ENCODE peak calls at places on chromosomes 2 and 18, in seven cellular contexts. Z, E, W, G, H, O and B are unnamed samples.

GRCh38 chr2:54604771-54605350 is 118.6 kb upstream of the EML6 start:
- DNase-seq in E (no peak), G (no peak), H (no peak), W (no peak), O (no peak), Z (peak), B (no peak)

GRCh38 chr2:77398970-77399369 is 123.2 kb downstream of the LRRTM4 start:
- DNase-seq in Z (no peak), O (peak), H (no peak), G (no peak), E (no peak), W (no peak), B (no peak)

GRCh38 chr18:78526923-78527775 is 452.5 kb upstream of the SALL3 start:
- DNase-seq in G (no peak), E (no peak), Z (peak), O (peak), W (no peak), H (no peak), B (no peak)

GRCh38 chr2:220555961-220556360 is 928.5 kb downstream of the SLC4A3 start:
- DNase-seq in O (no peak), H (no peak), Z (no peak), W (peak), G (peak), E (no peak), B (no peak)

GRCh38 chr2:58428553-58429284 is 187.6 kb upstream of the FANCL start:
- DNase-seq in H (no peak), O (peak), E (peak), W (no peak), G (peak), Z (peak), B (no peak)

GRCh38 chr2:20667531-20668401 is 822 bp downstream of the GDF7 start:
- DNase-seq in H (no peak), O (peak), Z (peak), W (no peak), E (no peak), G (no peak), B (no peak)

GRCh38 chr2:191643425-191643824 is 34.5 kb upstream of the NABP1 start:
- DNase-seq in W (no peak), G (no peak), H (no peak), Z (no peak), O (no peak), E (peak), B (no peak)

GRCh38 chr18:49279041-49279440 is 181.4 kb downstream of the DYM start:
- DNase-seq in O (no peak), E (no peak), Z (no peak), W (no peak), G (no peak), H (no peak), B (no peak)

GRCh38 chr2:233832869-233833812 is 21.2 kb downstream of the HJURP start:
- DNase-seq in H (peak), E (peak), W (peak), O (peak), Z (peak), G (peak), B (no peak)

GRCh38 chr18:79800353-79801180 is 2.8 kb downstream of the KCNG2 start:
- DNase-seq in G (no peak), W (no peak), H (no peak), O (no peak), Z (no peak), E (no peak), B (no peak)

GRCh38 chr2:75592028-75592427 is 31.3 kb upstream of the EVA1A start:
- DNase-seq in W (peak), H (peak), O (no peak), Z (no peak), G (peak), E (peak), B (no peak)

GRCh38 chr2:191687867-191688266 is 9.9 kb downstream of the NABP1 start:
- DNase-seq in E (no peak), W (no peak), O (no peak), H (no peak), Z (no peak), G (no peak), B (no peak)

GRCh38 chr2:225136552-225136951 is 94.3 kb upstream of the DOCK10 start:
- DNase-seq in E (no peak), W (no peak), O (no peak), G (no peak), H (no peak), Z (no peak), B (no peak)

GRCh38 chr2:18910843-18911242 is 321.5 kb upstream of the NT5C1B start:
- DNase-seq in E (no peak), H (peak), G (peak), W (peak), Z (no peak), O (peak), B (no peak)

GRCh38 chr18:7541835-7542234 is 25.3 kb upstream of the PTPRM start:
- DNase-seq in W (no peak), G (no peak), E (no peak), H (no peak), Z (no peak), O (no peak), B (no peak)

GRCh38 chr2:154960802-154961583 is 262.5 kb downstream of the KCNJ3 start:
- DNase-seq in Z (no peak), H (no peak), W (no peak), G (no peak), O (no peak), E (no peak), B (peak)

GRCh38 chr2:202033317-202034248 is at the start of gene FZD7:
- DNase-seq in E (peak), H (peak), W (peak), O (peak), Z (peak), G (peak), B (peak)

GRCh38 chr2:72006188-72006736 is 141.4 kb downstream of the CYP26B1 start:
- DNase-seq in W (no peak), G (no peak), O (no peak), H (no peak), Z (no peak), E (peak), B (no peak)

GRCh38 chr2:120995656-120996190 is 260.1 kb downstream of the GLI2 start:
- DNase-seq in O (no peak), E (no peak), G (no peak), W (no peak), Z (no peak), H (no peak), B (no peak)

GRCh38 chr2:128986026-128986720 is 667.5 kb upstream of the HS6ST1 start:
- DNase-seq in H (no peak), Z (no peak), W (no peak), E (no peak), G (no peak), O (no peak), B (no peak)

GRCh38 chr2:207616185-207616584 is 9.0 kb downstream of the METTL21A start:
- DNase-seq in H (no peak), O (no peak), W (peak), Z (no peak), G (peak), E (peak), B (no peak)

GRCh38 chr18:13549879-13550231 is 176.5 kb downstream of the FAM210A start:
- DNase-seq in H (no peak), Z (no peak), W (no peak), O (no peak), E (no peak), G (no peak), B (no peak)

GRCh38 chr2:8414946-8415869 is 266.6 kb upstream of the ID2 start:
- DNase-seq in H (no peak), Z (no peak), G (no peak), O (no peak), E (no peak), W (no peak), B (no peak)

GRCh38 chr2:202494300-202494699 is 118.2 kb downstream of the BMPR2 start:
- DNase-seq in Z (peak), G (peak), O (peak), W (peak), H (no peak), E (peak), B (no peak)

DNA sequence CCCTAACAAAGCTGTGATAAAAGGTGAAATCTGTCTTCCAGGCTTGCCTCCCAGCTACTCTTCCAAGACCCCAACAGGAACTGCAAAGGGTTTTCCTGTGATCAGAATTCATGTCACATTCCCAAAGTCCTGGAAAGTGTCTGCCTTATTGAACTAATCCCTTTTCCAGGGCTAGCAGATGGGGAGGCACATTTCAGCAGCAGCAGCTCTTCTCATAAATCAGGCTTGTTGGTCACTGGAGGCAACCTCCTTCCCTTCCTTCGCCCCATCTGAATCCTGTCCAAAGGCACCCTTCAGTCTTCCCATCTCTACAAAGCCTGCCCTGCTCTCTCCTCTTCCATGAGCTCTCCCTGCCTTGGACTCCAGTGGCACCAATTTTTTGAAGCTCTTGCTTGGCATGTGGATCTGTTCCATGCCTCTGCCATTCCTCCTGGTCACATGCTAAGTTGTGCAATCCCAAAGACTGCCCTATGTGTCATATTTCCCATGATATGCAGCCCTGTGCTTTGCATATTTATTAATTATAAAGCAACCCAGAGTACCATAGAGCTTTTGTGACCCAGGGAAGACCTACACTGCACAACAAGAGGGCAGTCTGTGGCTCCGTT is 70.3 kb downstream of the ANTXR1 start:
- DNase-seq in G (peak), E (peak), H (no peak), Z (no peak), O (no peak), W (peak), B (no peak)
- TF ChIP-seq EZH2phosphoT487 in G (no peak), E (no peak), H (no peak), Z (no peak), O (no peak), W (no peak), B (no peak)

DNA sequence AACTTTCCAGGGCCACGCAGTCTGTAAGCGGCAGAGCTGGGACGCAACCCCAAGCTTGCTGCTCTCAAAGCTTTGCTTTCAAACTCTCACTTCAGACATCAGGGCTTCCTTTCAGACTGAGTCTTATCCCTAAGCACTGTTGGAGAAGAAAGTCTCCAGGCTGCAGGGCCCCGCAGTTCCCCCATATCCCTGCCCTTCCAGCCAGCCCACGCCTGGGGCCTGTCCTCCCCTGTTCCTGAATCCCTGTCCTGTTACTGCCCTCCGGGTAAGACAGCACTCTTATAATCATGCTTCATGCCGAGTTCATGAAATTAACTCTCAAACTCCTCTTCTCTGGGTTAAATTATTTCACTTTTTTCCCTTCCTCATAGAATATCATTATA is 37.9 kb downstream of the HPCAL1 start:
- DNase-seq in Z (no peak), E (no peak), O (no peak), H (no peak), G (no peak), W (no peak), B (no peak)
- TF ChIP-seq EZH2 in Z (no peak), E (no peak), O (no peak), H (no peak), G (no peak), W (no peak), B (no peak)

GRCh38 chr2:43133708-43134570 is 92.5 kb downstream of the ZFP36L2 start:
- DNase-seq in E (no peak), H (no peak), Z (no peak), G (no peak), W (no peak), O (no peak), B (peak)
- H3K27ac ChIP-seq in E (no peak), H (no peak), Z (no peak), G (no peak), W (no peak), O (no peak), B (peak)

GRCh38 chr2:10599921-10600320 is 89.9 kb downstream of the NOL10 start:
- DNase-seq in E (no peak), Z (no peak), H (no peak), W (no peak), G (no peak), O (no peak), B (no peak)
- TF ChIP-seq EZH2phosphoT487 in E (no peak), Z (no peak), H (no peak), W (no peak), G (no peak), O (no peak), B (no peak)

DNA sequence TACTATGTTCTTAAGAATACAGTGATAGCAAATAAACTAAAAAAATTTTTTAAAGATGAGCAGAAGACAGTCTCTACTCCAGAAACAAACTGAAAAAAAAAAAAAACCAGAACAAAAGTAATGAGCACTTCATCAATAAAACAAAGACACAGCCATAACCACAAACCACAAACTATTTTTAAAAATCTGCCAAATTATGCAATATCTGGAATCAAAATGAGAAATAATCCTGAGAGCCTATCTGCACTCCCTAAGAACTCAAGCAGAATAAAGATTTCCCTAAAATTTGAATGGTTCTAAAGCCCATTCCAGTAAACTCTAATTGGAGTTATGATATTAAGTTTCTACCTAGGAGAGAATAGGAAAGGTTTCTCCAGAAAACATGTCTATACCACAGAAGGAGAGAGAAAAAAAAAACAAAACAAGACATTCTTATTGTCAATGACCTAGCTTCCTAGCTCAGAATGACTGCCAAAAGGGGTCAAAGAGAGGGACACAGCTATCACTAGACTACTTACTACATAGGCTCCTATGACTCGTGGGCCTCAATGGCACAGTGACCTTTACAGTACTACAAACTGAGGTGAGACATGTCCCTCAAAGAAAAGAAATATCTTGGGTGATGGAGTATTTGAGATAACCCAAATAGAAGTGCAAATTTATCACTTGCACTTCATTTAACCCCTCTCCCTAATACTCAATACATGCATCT is 262.8 kb downstream of the ZEB2 start:
- DNase-seq in E (no peak), G (peak), W (no peak), Z (no peak), O (no peak), H (no peak), B (no peak)
- TF ChIP-seq EZH2 in E (no peak), G (no peak), W (no peak), Z (no peak), O (no peak), H (no peak), B (no peak)

GRCh38 chr2:172021074-172021931 is 21.6 kb downstream of the METAP1D start:
- DNase-seq in Z (no peak), G (no peak), O (peak), E (peak), H (no peak), W (peak), B (no peak)

DNA sequence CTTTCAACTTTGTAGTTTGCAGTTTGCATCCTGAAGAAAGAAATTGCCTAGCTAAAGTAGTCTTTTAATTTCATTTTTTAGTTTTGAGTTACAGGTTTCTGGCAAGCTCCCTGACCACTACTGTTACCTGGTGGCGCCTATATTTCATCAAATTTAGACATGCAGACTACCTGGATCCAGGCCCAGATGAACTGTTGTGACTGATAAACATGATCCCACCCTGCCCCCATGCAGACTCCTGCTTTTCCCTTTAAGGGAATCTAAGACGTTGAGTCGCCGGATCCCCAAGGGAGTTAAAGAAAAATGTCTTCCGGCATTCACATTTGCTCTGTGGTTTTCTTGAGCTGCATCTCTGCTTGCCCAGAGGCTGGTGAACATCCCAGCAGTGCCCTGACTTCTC is 22.2 kb downstream of the METAP1D start:
- DNase-seq in O (peak), W (no peak), E (no peak), H (no peak), Z (peak), G (peak), B (no peak)
- H3K27ac ChIP-seq in O (no peak), W (no peak), E (no peak), H (no peak), Z (no peak), G (no peak), B (no peak)

DNA sequence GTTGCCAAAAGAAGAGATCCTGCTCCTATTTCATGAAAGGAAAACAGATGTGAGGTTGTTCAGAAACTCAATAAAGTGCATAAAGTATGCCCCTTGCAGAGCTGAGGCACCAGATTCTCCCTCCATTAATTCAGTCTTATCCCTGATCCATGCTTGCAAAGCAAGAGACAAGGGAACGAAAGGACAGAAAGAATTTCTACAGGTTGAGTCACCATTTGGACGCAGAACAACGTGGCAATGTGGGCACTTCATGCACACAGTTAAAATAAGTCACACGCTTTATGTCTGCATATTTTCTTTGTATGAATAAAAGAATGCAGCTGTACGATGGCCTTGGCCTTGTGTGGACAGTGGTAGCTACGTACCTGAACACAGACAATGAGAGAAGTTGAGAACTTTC is 321.7 kb upstream of the REV1 start:
- DNase-seq in E (no peak), H (no peak), W (peak), G (peak), O (no peak), Z (no peak), B (no peak)
- TF ChIP-seq EZH2phosphoT487 in E (no peak), H (no peak), W (no peak), G (no peak), O (no peak), Z (no peak), B (no peak)

GRCh38 chr2:37671013-37671815 is at the start of gene CDC42EP3:
- DNase-seq in W (peak), H (no peak), E (peak), Z (peak), G (peak), O (peak), B (peak)
- TF ChIP-seq EZH2 in W (no peak), H (no peak), E (no peak), Z (no peak), G (no peak), O (no peak), B (no peak)

DNA sequence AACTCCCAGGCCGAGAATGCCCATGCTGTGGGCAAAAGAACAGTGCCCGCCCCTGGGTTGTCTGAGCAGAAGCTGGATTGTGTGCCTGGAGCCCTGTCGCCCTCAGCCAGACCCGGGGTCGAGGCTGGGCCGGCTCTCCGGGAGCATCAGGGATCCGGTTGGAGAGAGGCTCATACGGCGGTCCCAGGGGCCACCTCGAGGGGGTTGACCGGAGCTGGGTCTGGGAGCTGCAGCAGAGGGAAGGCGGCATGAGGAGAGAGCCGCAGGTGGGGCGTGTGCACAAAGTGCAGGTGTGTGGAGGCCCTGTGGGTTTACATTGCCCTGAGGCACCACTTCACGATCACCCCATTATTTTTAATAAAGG is 39.5 kb downstream of the MBP start:
- DNase-seq in O (no peak), Z (no peak), W (no peak), E (no peak), G (no peak), H (no peak), B (no peak)
- H3K27ac ChIP-seq in O (no peak), Z (no peak), W (no peak), E (no peak), G (no peak), H (no peak), B (no peak)

GRCh38 chr2:200275281-200276103 is 31.0 kb upstream of the SPATS2L start:
- DNase-seq in G (peak), Z (no peak), O (no peak), H (no peak), W (no peak), E (no peak), B (no peak)

GRCh38 chr2:200276472-200276871 is 30.0 kb upstream of the SPATS2L start:
- DNase-seq in G (no peak), H (no peak), O (no peak), Z (no peak), W (no peak), E (no peak), B (no peak)

GRCh38 chr2:200272320-200272719 is 34.2 kb upstream of the SPATS2L start:
- DNase-seq in G (no peak), H (no peak), O (no peak), Z (no peak), W (no peak), E (no peak), B (no peak)

GRCh38 chr2:200270732-200271131 is 35.8 kb upstream of the SPATS2L start:
- DNase-seq in Z (no peak), E (no peak), W (peak), H (no peak), G (peak), O (no peak), B (no peak)

GRCh38 chr2:200274116-200275075 is 32.1 kb upstream of the SPATS2L start:
- DNase-seq in G (peak), E (no peak), W (no peak), Z (peak), O (peak), H (no peak), B (no peak)
- TF ChIP-seq EZH2phosphoT487 in G (no peak), E (no peak), W (no peak), Z (no peak), O (no peak), H (no peak), B (no peak)